ENCODE peak calls at places on chromosome 18, in six cellular contexts. T is sigmoid colon, Y is adrenal gland, C is endothelial cell of umbilical vein, A is stomach, V is prostate gland. K is an unnamed sample. For H3K27me3, the result is how much of the 10 kb centered on the place peaks cover.

GRCh38 chr18:45416168-45416567 is 199.1 kb upstream of the SLC14A2 start:
- DNase-seq in T (no peak), Y (peak), C (no peak), A (no peak), V (peak), K (no peak)

GRCh38 chr18:5106730-5107129 is 90.3 kb downstream of the AKAIN1 start:
- DNase-seq in T (no peak), Y (no peak), C (no peak), A (no peak), V (no peak), K (no peak)

GRCh38 chr18:67612281-67612680 is 95.8 kb upstream of the DSEL start:
- DNase-seq in T (no peak), Y (no peak), C (no peak), A (no peak), V (no peak), K (no peak)

GRCh38 chr18:35130236-35130635 is 89.0 kb downstream of the MAPRE2 start:
- DNase-seq in T (no peak), Y (no peak), C (no peak), A (no peak), V (no peak), K (no peak)

GRCh38 chr18:6650063-6650462 is 79.5 kb upstream of the ARHGAP28 start:
- DNase-seq in T (no peak), Y (no peak), C (no peak), A (no peak), V (no peak), K (no peak)

GRCh38 chr18:59627414-59627813 is 69.8 kb downstream of the CCBE1 start:
- DNase-seq in T (no peak), Y (no peak), C (no peak), A (no peak), V (no peak), K (no peak)

GRCh38 chr18:46199515-46200147 is 95.4 kb downstream of the HAUS1 start:
- DNase-seq in T (no peak), Y (no peak), C (peak), A (no peak), V (peak), K (no peak)

GRCh38 chr18:63161032-63161727 is 158.4 kb downstream of the BCL2 start:
- DNase-seq in T (no peak), Y (no peak), C (no peak), A (no peak), V (no peak), K (no peak)

GRCh38 chr18:48533340-48534093 is 5.3 kb upstream of the CTIF start:
- DNase-seq in T (no peak), Y (no peak), C (no peak), A (no peak), V (no peak), K (no peak)

GRCh38 chr18:48627216-48627615 is 88.4 kb downstream of the CTIF start:
- DNase-seq in T (no peak), Y (no peak), C (peak), A (no peak), V (no peak), K (peak)

GRCh38 chr18:2240311-2240705 is 331.0 kb downstream of the METTL4 start:
- DNase-seq in T (no peak), Y (no peak), C (no peak), A (no peak), V (no peak), K (no peak)

GRCh38 chr18:9736942-9737813 is 29.1 kb downstream of the RAB31 start:
- DNase-seq in T (no peak), Y (no peak), C (no peak), A (no peak), V (no peak), K (peak)

GRCh38 chr18:59096098-59096779 is 43.4 kb upstream of the SEC11C start:
- DNase-seq in T (no peak), Y (no peak), C (no peak), A (no peak), V (no peak), K (no peak)

GRCh38 chr18:5546660-5547059 is 2.9 kb upstream of the EPB41L3 start:
- DNase-seq in T (no peak), Y (peak), C (peak), A (no peak), V (no peak), K (no peak)

GRCh38 chr18:63085611-63086010 is 234.0 kb downstream of the BCL2 start:
- DNase-seq in T (no peak), Y (no peak), C (no peak), A (no peak), V (no peak), K (no peak)

GRCh38 chr18:48323151-48323550 is 86.0 kb downstream of the ZBTB7C start:
- DNase-seq in T (no peak), Y (no peak), C (no peak), A (no peak), V (no peak), K (no peak)

GRCh38 chr18:48614005-48614404 is 75.2 kb downstream of the CTIF start:
- DNase-seq in T (no peak), Y (no peak), C (no peak), A (no peak), V (no peak), K (no peak)

GRCh38 chr18:2108581-2108980 is 462.7 kb downstream of the METTL4 start:
- DNase-seq in T (no peak), Y (no peak), C (no peak), A (no peak), V (no peak), K (no peak)

GRCh38 chr18:8496186-8496585 is 113.1 kb upstream of the RAB12 start:
- DNase-seq in T (peak), Y (no peak), C (no peak), A (no peak), V (no peak), K (no peak)

GRCh38 chr18:70390366-70391090 is 101.7 kb downstream of the SOCS6 start:
- DNase-seq in T (no peak), Y (no peak), C (no peak), A (no peak), V (no peak), K (no peak)

GRCh38 chr18:8654482-8655451 is 45.5 kb downstream of the RAB12 start:
- DNase-seq in T (no peak), Y (no peak), C (peak), A (no peak), V (no peak), K (no peak)

GRCh38 chr18:902179-902718 is 2.4 kb upstream of the ADCYAP1 start:
- DNase-seq in T (no peak), Y (no peak), C (peak), A (no peak), V (no peak), K (no peak)

DNA sequence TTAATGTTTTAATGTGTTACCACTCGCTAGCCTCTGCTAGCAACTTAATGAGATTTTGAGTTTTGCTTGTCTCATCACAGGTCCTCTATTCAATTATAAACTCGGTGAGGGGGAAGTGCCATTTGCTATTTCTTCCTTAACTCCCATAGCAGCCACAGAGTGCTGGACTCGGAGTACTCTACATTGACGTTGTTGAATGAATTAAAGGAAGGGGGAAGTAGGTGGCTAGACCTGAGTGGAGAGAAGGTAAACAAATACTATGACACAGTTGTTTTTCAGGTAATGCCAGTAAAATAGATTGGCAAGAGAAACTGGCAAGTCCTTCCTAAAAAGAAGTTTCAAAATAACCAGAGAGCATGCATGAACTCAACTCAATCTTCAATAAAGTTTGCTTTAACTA is 339.3 kb downstream of the HRH4 start:
- DNase-seq in T (no peak), Y (no peak), C (no peak), A (no peak), V (peak), K (no peak)
- H3K4me3 ChIP-seq in T (no peak), Y (no peak), C (no peak), A (no peak), V (no peak), K (no peak)

DNA sequence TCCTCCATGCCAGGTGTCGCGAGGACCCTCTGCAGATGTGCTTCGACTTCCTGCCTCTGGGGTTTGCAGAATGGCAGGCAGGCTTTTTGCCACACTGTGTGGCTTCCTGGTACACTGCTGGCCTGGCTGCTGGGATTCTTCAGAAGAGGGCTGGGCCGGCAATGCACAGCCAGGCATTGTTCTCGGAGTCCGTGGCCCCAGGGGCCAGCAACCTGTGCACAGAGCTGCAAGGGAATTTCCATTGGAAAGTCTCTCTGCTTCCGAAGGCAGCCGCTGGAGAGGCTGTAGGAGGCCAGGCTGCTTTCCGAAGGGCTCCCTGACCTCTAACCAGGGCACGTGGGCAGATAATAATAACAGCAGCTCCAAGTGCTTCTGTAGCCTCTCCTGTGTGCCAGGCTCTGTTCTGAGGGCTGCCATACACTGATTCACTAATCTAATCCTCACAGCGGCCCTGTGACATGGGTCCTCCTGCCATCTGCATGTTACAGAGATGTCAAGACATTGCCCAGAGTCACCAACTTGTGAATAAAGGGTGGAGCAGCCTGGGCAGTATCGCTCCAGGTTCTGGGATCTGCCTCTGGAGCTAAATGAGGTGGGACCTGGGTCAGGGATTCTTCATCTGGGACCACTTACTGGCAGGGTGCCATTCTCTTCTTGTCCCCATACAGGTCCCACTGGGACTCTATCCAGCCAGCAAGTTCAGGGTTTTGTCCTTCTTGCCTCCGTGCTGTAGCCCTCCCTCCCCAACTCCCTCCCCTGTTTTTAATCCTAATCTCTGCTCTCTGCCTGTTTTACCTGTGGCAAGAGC is 5.0 kb downstream of the LDLRAD4 start:
- DNase-seq in T (no peak), Y (no peak), C (no peak), A (peak), V (no peak), K (no peak)
- H3K27me3 ChIP-seq in T (under half), Y (under half), C (under half), A (under half), V (under half), K (under half)

DNA sequence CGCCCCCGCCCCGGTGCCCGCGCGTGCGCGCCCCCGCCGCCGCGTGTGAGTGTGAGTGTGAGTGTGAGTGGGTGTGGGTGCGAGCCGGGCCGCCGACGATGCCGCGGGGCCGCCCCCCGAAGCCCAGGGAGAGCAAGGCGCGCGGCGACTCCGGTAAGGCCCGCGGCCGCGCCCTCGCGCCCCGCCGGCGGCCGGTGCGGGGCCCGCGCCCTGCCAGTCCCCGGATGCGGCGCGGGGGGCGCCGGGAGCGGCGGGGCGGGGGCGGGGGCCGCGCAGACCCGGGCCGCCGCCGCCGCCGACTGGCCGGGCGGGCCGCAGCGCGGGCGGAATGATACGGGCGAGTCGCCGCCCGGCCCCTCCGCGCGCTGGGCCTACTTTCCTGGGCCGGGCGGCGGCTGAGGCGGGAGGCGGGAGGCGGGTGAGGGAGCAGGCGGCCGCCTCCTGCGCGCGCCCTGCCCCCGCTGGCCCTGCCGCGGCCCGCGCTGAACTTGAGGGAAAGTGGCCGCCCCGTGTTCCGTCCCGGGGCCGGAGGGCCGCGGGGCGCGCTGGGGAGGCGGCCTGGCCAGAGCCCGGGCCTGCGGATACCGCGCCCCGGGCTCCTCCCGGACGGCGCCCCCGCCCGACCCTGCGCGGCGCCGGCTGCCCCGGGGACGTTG is at the start of gene ZNF236:
- DNase-seq in T (peak), Y (peak), C (peak), A (peak), V (peak), K (peak)
- TF ChIP-seq POLR2A in T (no peak), Y (peak), C (peak), A (no peak), V (peak), K (peak)

GRCh38 chr18:55097406-55098170 is 138.3 kb upstream of the CCDC68 start:
- DNase-seq in T (no peak), Y (peak), C (peak), A (no peak), V (no peak), K (no peak)
- H3K4me3 ChIP-seq in T (no peak), Y (no peak), C (no peak), A (no peak), V (no peak), K (no peak)

DNA sequence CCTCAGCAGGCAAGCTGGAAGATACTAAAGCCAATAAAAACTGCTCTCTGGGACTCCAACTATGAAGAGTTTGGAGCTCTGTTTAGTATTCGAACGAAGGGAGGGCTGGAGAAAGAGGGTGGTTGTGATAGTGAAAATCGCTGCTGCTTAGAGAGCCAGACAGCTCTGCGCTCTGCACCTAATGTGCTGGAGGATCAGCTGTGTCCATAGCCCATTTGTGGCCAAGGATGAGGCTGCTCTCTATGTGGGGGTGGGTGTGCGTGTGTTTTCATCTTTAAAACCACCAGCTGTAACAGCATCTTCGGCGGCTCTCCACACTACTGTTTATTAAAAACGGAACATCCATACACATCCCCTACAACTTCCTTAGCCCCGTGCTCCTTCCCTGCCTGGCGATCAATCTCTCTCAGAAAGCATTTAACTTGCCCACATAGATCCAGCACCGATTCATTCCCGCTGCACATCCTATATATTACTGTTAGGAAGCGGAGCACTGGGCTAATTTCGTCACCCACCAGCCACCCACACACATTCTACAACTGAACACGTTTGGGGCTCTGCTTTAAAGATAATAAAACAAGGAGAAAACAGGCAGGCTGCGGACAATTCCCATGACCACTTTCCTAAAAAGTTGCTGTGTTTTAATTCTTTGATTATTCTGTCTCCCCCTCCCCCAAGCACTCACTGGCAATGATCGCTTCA is 1.6 kb downstream of the CELF4 start:
- DNase-seq in T (peak), Y (no peak), C (no peak), A (no peak), V (no peak), K (no peak)
- H3K27me3 ChIP-seq in T (under half), Y (under half), C (under half), A (half or more), V (under half), K (half or more)

GRCh38 chr18:22349317-22349898 is 68.3 kb downstream of the CTAGE1 start:
- DNase-seq in T (no peak), Y (no peak), C (peak), A (no peak), V (no peak), K (no peak)
- TF ChIP-seq POLR2A in T (no peak), Y (no peak), C (no peak), A (no peak), V (no peak), K (no peak)

GRCh38 chr18:49811151-49811938 is 2.0 kb downstream of the ACAA2 start:
- DNase-seq in T (no peak), Y (no peak), C (no peak), A (no peak), V (peak), K (no peak)

GRCh38 chr18:49814147-49814499 is 790 bp upstream of the ACAA2 start:
- DNase-seq in T (peak), Y (peak), C (peak), A (no peak), V (peak), K (peak)

GRCh38 chr18:49812321-49813070 is 837 bp downstream of the ACAA2 start:
- DNase-seq in T (no peak), Y (no peak), C (peak), A (no peak), V (no peak), K (no peak)

GRCh38 chr18:49813071-49813320 is 337 bp downstream of the ACAA2 start:
- DNase-seq in T (peak), Y (peak), C (peak), A (peak), V (no peak), K (peak)

DNA sequence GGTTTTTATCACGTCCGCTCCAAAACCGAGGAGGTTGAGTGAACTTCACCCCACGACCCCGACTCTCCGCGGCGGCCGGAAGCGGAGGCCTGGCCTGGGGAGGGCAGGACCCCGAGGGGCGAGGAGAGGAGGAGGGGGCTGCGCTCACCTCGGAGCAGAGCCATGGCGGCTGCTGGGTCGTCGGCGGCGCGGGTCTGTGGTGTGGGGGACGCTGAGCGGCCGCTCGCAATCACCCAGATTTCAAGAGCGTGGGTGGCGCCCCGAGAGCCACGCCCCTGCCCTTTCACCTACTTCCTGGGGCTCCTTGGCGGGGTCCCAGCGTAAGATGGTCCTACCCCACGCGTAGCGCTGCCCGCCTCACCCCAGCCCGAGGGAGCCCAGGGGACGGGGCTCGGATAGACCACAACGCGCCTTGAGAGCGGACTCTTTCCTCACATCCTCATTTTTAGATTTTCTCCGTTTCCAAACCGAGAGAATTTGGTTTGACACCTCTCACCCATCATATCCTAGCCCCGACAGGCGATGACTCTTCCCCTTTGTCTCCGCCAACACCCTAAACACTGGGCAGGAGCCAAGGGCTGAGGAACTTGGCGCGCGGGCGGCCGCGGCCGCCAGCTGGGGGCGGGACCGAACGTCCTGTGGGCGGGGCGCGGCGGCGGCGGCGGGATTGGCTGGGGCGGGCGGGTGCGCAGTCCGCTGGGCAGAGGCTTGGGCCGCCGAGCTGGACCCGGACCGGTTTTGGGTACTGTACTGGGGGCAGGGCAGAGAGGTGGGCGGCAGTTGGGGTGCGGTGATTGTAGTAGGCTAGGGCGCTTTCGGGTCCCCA is at the start of gene ACAA2:
- DNase-seq in T (peak), Y (peak), C (peak), A (peak), V (peak), K (peak)
- H3K4me3 ChIP-seq in T (peak), Y (peak), C (peak), A (peak), V (peak), K (peak)

K was measured in suprapubic skin.